ENCODE peak calls at places on chromosomes 4 and X, in seven cellular contexts. W is GM23248, Q is HCT116, I is neural progenitor cell, N is MM.1S, H is GM23338, V is PC-3. D is an unnamed sample.

GRCh38 chr4:69910016-69910782 is 20.7 kb upstream of the CSN1S1 start:
- DNase-seq in Q (no peak), I (no peak), H (no peak), N (no peak), W (peak; percentile 80), V (no peak), D (no peak)

GRCh38 chr4:52824603-52825310 is 37.4 kb upstream of the RASL11B start:
- DNase-seq in N (no peak), Q (no peak), I (peak; percentile 13), W (peak; percentile 7), H (no peak), V (no peak), D (peak; percentile 61)

GRCh38 chr4:36944227-36944626 is 300.3 kb upstream of the NWD2 start:
- DNase-seq in W (no peak), N (no peak), H (no peak), Q (no peak), V (no peak), I (no peak), D (no peak)

GRCh38 chrX:16946971-16947562 is 609 bp downstream of the REPS2 start:
- DNase-seq in I (peak; percentile 21), V (no peak), H (no peak), Q (no peak), N (no peak), W (peak; percentile 4), D (no peak)

GRCh38 chr4:88014506-88014905 is 7.1 kb downstream of the PKD2 start:
- DNase-seq in I (no peak), W (no peak), Q (no peak), V (no peak), N (no peak), H (no peak), D (no peak)

GRCh38 chr4:154277164-154277563 is 214.4 kb downstream of the DCHS2 start:
- DNase-seq in W (no peak), I (peak; percentile 92), Q (no peak), H (peak; percentile 93), N (no peak), V (no peak), D (no peak)

GRCh38 chr4:172578712-172579111 is 589.9 kb upstream of the GALNT7 start:
- DNase-seq in V (no peak), H (no peak), I (no peak), W (no peak), Q (no peak), N (no peak), D (no peak)

GRCh38 chr4:180589575-180589974 is 1653.6 kb upstream of the TENM3 start:
- DNase-seq in V (no peak), Q (no peak), H (no peak), W (no peak), N (no peak), I (no peak), D (no peak)

GRCh38 chr4:20512053-20512810 is 188.0 kb upstream of the PACRGL start:
- DNase-seq in N (no peak), Q (no peak), H (no peak), I (no peak), W (no peak), V (peak; percentile 76), D (no peak)

GRCh38 chrX:123968383-123969050 is 7.0 kb downstream of the STAG2 start:
- DNase-seq in V (no peak), N (no peak), W (no peak), H (no peak), I (no peak), Q (no peak), D (no peak)

GRCh38 chrX:10325606-10326005 is 168.8 kb downstream of the CLCN4 start:
- DNase-seq in I (no peak), N (no peak), V (no peak), H (no peak), W (peak; percentile 37), Q (no peak), D (no peak)

GRCh38 chr4:100067255-100067654 is 117.2 kb upstream of the H2AZ1 start:
- DNase-seq in N (no peak), H (no peak), W (no peak), Q (no peak), I (no peak), V (no peak), D (no peak)

GRCh38 chr4:66169341-66169740 is 499.1 kb upstream of the EPHA5 start:
- DNase-seq in W (peak; percentile 16), H (peak; percentile 74), I (peak; percentile 51), N (no peak), V (peak; percentile 74), Q (no peak), D (no peak)

GRCh38 chrX:66728818-66729271 is 90.0 kb upstream of the EDA2R start:
- DNase-seq in V (peak; percentile 39), N (peak; percentile 62), Q (no peak), I (peak; percentile 75), W (peak; percentile 83), H (peak; percentile 68), D (peak; percentile 72)

GRCh38 chrX:43716144-43716543 is 60.0 kb downstream of the MAOA start:
- DNase-seq in I (no peak), Q (no peak), V (no peak), H (no peak), N (no peak), W (no peak), D (no peak)

GRCh38 chrX:111543212-111543762 is 31.8 kb downstream of the SERTM2 start:
- DNase-seq in N (no peak), Q (no peak), W (no peak), V (no peak), I (peak; percentile 16), H (peak; percentile 83), D (no peak)

GRCh38 chr4:161714022-161714751 is 449.6 kb downstream of the FSTL5 start:
- DNase-seq in Q (peak; percentile 18), V (peak; percentile 77), N (no peak), H (no peak), I (no peak), W (peak; percentile 24), D (no peak)

GRCh38 chr4:180560896-180561295 is 1682.3 kb upstream of the TENM3 start:
- DNase-seq in V (peak; percentile 23), H (no peak), N (no peak), Q (no peak), I (no peak), W (no peak), D (peak; percentile 11)

GRCh38 chr4:130210871-130211270 is 1114.9 kb downstream of the C4orf33 start:
- DNase-seq in I (no peak), W (peak; percentile 21), Q (peak; percentile 2), H (no peak), N (no peak), V (peak; percentile 47), D (no peak)

GRCh38 chrX:21490341-21490740 is 116.1 kb downstream of the CNKSR2 start:
- DNase-seq in V (peak; percentile 57), W (no peak), Q (no peak), N (no peak), H (no peak), I (no peak), D (no peak)

DNA sequence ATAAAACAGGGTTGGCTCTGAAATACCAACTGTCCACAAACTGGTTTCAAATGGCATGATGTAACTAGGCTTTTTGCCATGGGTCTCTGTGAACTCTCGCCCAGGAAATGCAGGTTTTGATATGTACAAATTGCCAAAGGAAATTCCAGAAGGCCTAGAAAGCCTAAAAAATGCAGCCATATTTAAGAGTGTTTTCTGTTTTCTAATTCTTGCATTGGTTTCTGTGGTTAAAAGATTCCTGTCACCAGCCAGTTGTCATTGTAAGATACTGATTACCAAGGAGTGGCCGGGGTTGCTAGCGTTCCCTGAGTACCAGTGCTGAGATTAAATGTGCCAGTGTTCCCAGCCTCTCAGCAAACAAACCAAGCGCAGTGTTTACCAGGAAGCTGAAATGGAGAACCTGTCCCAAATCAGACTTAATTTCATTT is 53.9 kb upstream of the SORBS2 start:
- DNase-seq in I (no peak), Q (no peak), W (peak; percentile 43), V (peak; percentile 80), H (peak; percentile 23), N (no peak), D (no peak)
- H3K4me1 ChIP-seq in I (peaks cover 16% of the 10 kb centered on the region), Q (no peaks in the 10 kb centered on the region), W (peaks cover 9% of the 10 kb centered on the region), V (peaks cover 27% of the 10 kb centered on the region), H (peaks cover 17% of the 10 kb centered on the region), N (no peaks in the 10 kb centered on the region), D (no peaks in the 10 kb centered on the region)

GRCh38 chr4:30716158-30716557 is 4.0 kb upstream of the PCDH7 start:
- DNase-seq in N (peak; percentile 57), I (peak; percentile 48), V (peak; percentile 51), Q (peak; percentile 72), W (peak; percentile 52), H (peak; percentile 69), D (peak; percentile 40)
- TF ChIP-seq EZH2phosphoT487 in N (no peak), I (no peak), V (no peak), Q (no peak), W (no peak), H (no peak), D (no peak)

GRCh38 chr4:184824081-184824775 is 1.5 kb downstream of the ACSL1 start:
- DNase-seq in N (no peak), V (peak; percentile 4), W (peak; percentile 8), Q (no peak), H (no peak), I (no peak), D (no peak)

GRCh38 chr4:184822356-184822755 is 3.4 kb downstream of the ACSL1 start:
- DNase-seq in W (no peak), V (no peak), N (no peak), H (no peak), I (no peak), Q (no peak), D (no peak)

GRCh38 chr4:184826315-184827266 is 823 bp upstream of the ACSL1 start:
- DNase-seq in I (peak; percentile 21), N (peak; percentile 31), V (peak; percentile 17), W (peak; percentile 53), Q (no peak), H (peak; percentile 41), D (no peak)

GRCh38 chr4:184824776-184825393 is 883 bp downstream of the ACSL1 start:
- DNase-seq in I (no peak), H (no peak), V (peak; percentile 23), W (no peak), Q (no peak), N (no peak), D (no peak)

DNA sequence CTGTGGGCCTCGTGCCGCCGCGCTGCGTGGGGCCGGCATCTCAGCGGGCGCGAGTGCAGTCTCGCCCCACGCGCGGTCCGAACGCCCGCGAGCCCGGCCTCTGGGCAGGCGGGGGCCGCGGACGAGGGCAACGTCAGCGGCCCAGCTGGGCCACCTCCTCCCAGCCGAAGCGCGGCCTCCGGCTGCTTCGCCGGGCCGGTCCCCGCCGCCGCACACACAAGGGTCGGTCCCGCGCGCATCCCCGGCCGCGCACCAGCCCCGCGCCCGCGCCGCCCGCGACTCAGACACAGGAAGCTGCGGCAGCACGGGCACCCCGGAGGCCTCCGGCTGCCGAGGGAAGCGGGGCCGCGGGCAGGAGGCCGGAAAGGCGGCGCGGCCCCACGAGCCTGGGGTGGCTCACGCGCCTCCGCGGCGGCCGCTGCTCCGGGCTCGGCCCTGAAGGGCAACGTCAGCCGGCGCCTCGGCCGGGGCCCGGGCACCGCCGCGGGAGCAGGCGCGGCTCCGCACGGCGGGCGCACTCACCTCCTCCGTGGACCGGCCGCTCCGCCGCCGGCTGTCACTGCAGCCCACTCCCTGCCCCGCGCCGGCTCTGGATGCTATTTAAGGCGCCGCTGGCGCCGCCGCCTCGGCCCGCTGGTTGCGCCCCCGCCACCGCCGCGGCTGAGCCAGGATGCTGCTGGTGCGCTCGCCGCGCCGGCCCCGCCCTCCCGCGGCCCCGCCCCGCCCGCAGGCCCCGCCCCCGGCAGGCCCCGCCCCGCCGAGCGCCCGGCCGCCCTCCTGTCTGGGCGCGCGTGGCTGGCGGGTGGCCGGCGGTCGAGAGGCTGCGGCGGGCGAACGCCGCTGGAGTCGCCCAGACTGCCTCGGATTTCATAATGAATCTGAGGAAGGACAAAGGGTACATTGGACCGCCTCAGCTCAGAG is at the start of gene ACSL1:
- DNase-seq in H (peak; percentile 79), W (peak; percentile 87), I (peak; percentile 93), Q (no peak), V (peak; percentile 58), N (peak; percentile 82), D (peak; percentile 92)
- TF ChIP-seq EZH2 in H (no peak), W (no peak), I (peak; percentile 47), Q (no peak), V (no peak), N (no peak), D (no peak)

GRCh38 chr4:153140294-153140693 is 63.9 kb upstream of the TRIM2 start:
- DNase-seq in H (no peak), I (no peak), Q (no peak), N (no peak), W (peak; percentile 54), V (no peak), D (no peak)
- H3K4me1 ChIP-seq in H (peaks cover 13% of the 10 kb centered on the region), I (no peaks in the 10 kb centered on the region), Q (peaks cover 23% of the 10 kb centered on the region), N (no peaks in the 10 kb centered on the region), W (peaks cover 34% of the 10 kb centered on the region), V (peaks cover 23% of the 10 kb centered on the region), D (peaks cover 17% of the 10 kb centered on the region)